ENCODE peak calls at places on chromosomes 13 and 19, in ten cellular contexts. N, S, Y, V, K, Q, X, G, A and M are unnamed samples.

GRCh38 chr13:111474136-111475002 is 153.9 kb downstream of the TEX29 start:
- DNase-seq in N (no peak), S (no peak), Y (peak; percentile 58), V (peak; percentile 47), K (peak; percentile 13), Q (no peak), X (peak; percentile 29), G (no peak), A (peak; percentile 11), M (peak; percentile 23)

GRCh38 chr13:113981201-113981605 is 7.3 kb upstream of the C13orf46 start:
- DNase-seq in N (peak; percentile 60), S (no peak), Y (peak; percentile 9), V (no peak), K (no peak), Q (peak; percentile 90), X (peak; percentile 84), G (no peak), A (no peak), M (no peak)

GRCh38 chr13:111460548-111461444 is 140.4 kb downstream of the TEX29 start:
- DNase-seq in N (no peak), S (peak; percentile 73), Y (peak; percentile 6), V (peak; percentile 62), K (peak; percentile 3), Q (no peak), X (peak; percentile 15), G (peak; percentile 10), A (peak; percentile 8), M (peak; percentile 59)

GRCh38 chr19:49149652-49150105 is 5.5 kb downstream of the HRC start:
- DNase-seq in N (peak; percentile 87), S (peak; percentile 76), Y (peak; percentile 82), V (peak; percentile 83), K (peak; percentile 86), Q (peak; percentile 70), X (peak; percentile 88), G (no peak), A (peak; percentile 59), M (peak; percentile 73)

GRCh38 chr19:45049073-45049736 is 10.4 kb downstream of the CLASRP start:
- DNase-seq in N (peak; percentile 63), S (no peak), Y (no peak), V (no peak), K (no peak), Q (no peak), X (no peak), G (no peak), A (no peak), M (no peak)

GRCh38 chr19:51093066-51093465 is 10.4 kb upstream of the KLK14 start:
- DNase-seq in N (no peak), S (no peak), Y (no peak), V (no peak), K (no peak), Q (no peak), X (no peak), G (no peak), A (no peak), M (no peak)

GRCh38 chr19:53908106-53908932 is 759 bp upstream of the CACNG7 start:
- DNase-seq in N (peak; percentile 59), S (peak; percentile 94), Y (peak; percentile 90), V (peak; percentile 24), K (peak; percentile 52), Q (peak; percentile 32), X (peak; percentile 23), G (no peak), A (no peak), M (peak; percentile 62)

GRCh38 chr13:30654430-30654829 is 36.7 kb downstream of the USPL1 start:
- DNase-seq in N (no peak), S (no peak), Y (no peak), V (no peak), K (no peak), Q (no peak), X (no peak), G (no peak), A (no peak), M (no peak)

GRCh38 chr19:52190679-52191293 is 934 bp downstream of the PPP2R1A start:
- DNase-seq in N (peak; percentile 74), S (peak; percentile 34), Y (no peak), V (peak; percentile 46), K (peak; percentile 50), Q (peak; percentile 48), X (no peak), G (no peak), A (no peak), M (peak; percentile 19)

GRCh38 chr19:43316591-43317319 is 36.7 kb upstream of the CD177 start:
- DNase-seq in N (no peak), S (no peak), Y (peak; percentile 32), V (peak; percentile 40), K (no peak), Q (peak; percentile 54), X (no peak), G (no peak), A (no peak), M (no peak)

GRCh38 chr19:31266196-31266595 is 83.0 kb downstream of the TSHZ3 start:
- DNase-seq in N (no peak), S (no peak), Y (no peak), V (no peak), K (no peak), Q (no peak), X (no peak), G (no peak), A (no peak), M (no peak)

GRCh38 chr19:55536366-55536765 is 567 bp downstream of the SBK2 start:
- DNase-seq in N (no peak), S (no peak), Y (no peak), V (no peak), K (no peak), Q (no peak), X (no peak), G (no peak), A (no peak), M (no peak)

GRCh38 chr19:1469936-1470863 is 8.8 kb downstream of the C19orf25 start:
- DNase-seq in N (peak; percentile 56), S (no peak), Y (no peak), V (peak; percentile 26), K (peak; percentile 58), Q (peak; percentile 65), X (no peak), G (no peak), A (no peak), M (no peak)

GRCh38 chr19:1469200-1469935 is 9.6 kb downstream of the C19orf25 start:
- DNase-seq in N (no peak), S (no peak), Y (no peak), V (no peak), K (no peak), Q (no peak), X (no peak), G (no peak), A (no peak), M (no peak)

GRCh38 chr19:1467228-1467511 is 11.8 kb downstream of the C19orf25 start:
- DNase-seq in N (peak; percentile 51), S (no peak), Y (no peak), V (no peak), K (no peak), Q (no peak), X (no peak), G (no peak), A (no peak), M (no peak)

GRCh38 chr19:1467512-1468273 is 11.3 kb downstream of the C19orf25 start:
- DNase-seq in N (peak; percentile 51), S (no peak), Y (no peak), V (no peak), K (no peak), Q (no peak), X (no peak), G (no peak), A (no peak), M (no peak)

GRCh38 chr19:1468274-1469199 is 10.5 kb downstream of the C19orf25 start:
- DNase-seq in N (peak; percentile 62), S (no peak), Y (no peak), V (peak; percentile 53), K (peak; percentile 29), Q (no peak), X (no peak), G (no peak), A (no peak), M (no peak)
- TF ChIP-seq CTCF in N (no peak), S (no peak), Y (no peak), V (no peak), K (peak; percentile 36), Q (no peak), X (no peak), G (no peak), A (no peak), M (no peak)

GRCh38 chr13:98144501-98145350 is 1.8 kb downstream of the FARP1 start:
- DNase-seq in N (no peak), S (peak; percentile 42), Y (no peak), V (peak; percentile 69), K (no peak), Q (peak; percentile 34), X (peak; percentile 60), G (no peak), A (peak; percentile 35), M (peak; percentile 23)
- TF ChIP-seq CTCF in N (no peak), S (no peak), Y (no peak), V (peak; percentile 53), K (no peak), Q (no peak), X (peak; percentile 29), G (peak; percentile 21), A (peak; percentile 46), M (no peak)

DNA sequence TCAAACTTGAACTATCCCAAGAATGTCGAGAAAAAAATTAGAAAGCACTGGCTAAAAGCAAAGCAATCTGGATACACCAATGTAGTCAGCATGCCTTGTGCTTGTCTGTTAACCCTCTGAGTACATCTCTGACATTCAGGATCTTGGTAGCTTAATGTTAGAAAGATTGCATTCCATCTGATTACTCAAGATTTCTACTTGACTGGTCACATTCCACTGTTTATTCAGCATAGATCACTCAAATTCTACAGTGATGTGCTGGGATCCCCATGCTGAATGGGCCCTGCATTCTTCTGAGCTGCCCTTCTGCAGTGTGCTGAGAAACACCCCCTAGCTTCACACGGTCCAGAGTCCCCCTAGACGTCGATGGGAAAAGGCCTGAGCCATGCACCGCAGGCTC is 295.4 kb upstream of the MAB21L1 start:
- DNase-seq in N (no peak), S (no peak), Y (no peak), V (peak; percentile 98), K (no peak), Q (no peak), X (peak; percentile 86), G (peak; percentile 37), A (peak; percentile 35), M (no peak)
- TF ChIP-seq CTCF in N (no peak), S (no peak), Y (no peak), V (peak; percentile 10), K (no peak), Q (no peak), X (peak; percentile 4), G (no peak), A (no peak), M (no peak)

DNA sequence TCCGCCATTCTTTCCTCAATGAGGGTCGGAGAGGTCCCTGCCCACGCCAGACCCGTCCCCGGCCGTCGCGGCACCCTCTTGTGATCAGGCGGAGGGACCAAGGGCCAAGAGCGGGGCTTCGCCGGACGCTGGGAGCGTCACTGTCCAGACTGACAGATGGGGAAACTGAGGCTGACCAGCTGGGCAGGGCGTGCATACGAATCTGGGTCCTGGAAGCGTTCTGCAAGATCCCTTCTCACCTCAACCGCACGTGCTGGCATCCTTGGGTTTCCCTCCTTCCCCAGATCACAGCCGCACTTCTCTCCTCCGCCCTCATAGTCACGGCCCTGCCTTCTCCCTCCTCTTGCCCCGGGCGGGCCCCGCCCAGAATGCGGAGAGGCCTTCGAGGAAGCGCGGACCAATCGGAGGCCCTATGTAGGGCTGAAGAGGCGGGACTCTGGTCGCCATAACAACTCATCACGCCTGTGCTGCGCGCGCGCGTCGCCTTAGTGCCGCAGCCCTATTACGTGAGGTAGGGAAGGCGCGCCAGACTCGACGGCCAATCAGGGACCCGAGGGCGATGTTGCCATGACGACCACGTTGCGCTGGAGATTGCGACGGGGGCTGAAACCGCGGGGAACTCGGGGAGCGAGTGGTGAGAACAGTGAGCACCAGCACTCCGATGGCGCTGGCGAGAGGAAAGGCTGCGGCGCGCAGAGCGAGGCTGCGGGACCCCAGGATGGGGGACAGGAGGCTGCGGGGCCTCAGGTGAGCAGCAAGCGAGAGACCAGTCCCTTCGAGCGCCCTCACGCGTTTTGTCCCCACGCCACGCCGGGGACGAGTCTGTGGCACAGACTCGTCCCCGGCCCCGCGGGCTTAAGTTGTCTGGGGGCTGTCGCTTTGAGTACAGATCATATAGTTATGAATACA is 5.7 kb downstream of the RNF225 start:
- DNase-seq in N (peak; percentile 99), S (peak; percentile 100), Y (peak; percentile 97), V (peak; percentile 99), K (peak; percentile 99), Q (peak; percentile 100), X (peak; percentile 100), G (peak; percentile 99), A (peak; percentile 97), M (peak; percentile 98)
- TF ChIP-seq CTCF in N (no peak), S (no peak), Y (no peak), V (no peak), K (peak; percentile 33), Q (no peak), X (peak; percentile 2), G (no peak), A (no peak), M (no peak)